ENCODE peak calls at places on chromosomes 1 and 21, in eight cellular contexts. N, W, Q, G, I, C, P and O are unnamed samples.

GRCh38 chr1:11355594-11356467 is 82.8 kb downstream of the UBIAD1 start:
- DNase-seq in N (no peak), W (no peak), Q (no peak), G (no peak), I (no peak), C (no peak), P (no peak), O (no peak)

GRCh38 chr1:96837817-96838216 is 116.2 kb downstream of the PTBP2 start:
- DNase-seq in N (no peak), W (no peak), Q (no peak), G (no peak), I (no peak), C (no peak), P (no peak), O (no peak)

GRCh38 chr1:94081566-94082344 is 39.2 kb downstream of the ABCA4 start:
- DNase-seq in N (no peak), W (no peak), Q (no peak), G (peak; percentile 78), I (peak; percentile 98), C (no peak), P (no peak), O (no peak)

GRCh38 chr1:226751687-226752086 is 12.6 kb upstream of the ITPKB start:
- DNase-seq in N (no peak), W (no peak), Q (no peak), G (no peak), I (no peak), C (no peak), P (no peak), O (no peak)

GRCh38 chr1:210416049-210416448 is 87.3 kb downstream of the HHAT start:
- DNase-seq in N (no peak), W (no peak), Q (no peak), G (no peak), I (no peak), C (no peak), P (no peak), O (no peak)

GRCh38 chr21:44086636-44087425 is 20.4 kb upstream of the PWP2 start:
- DNase-seq in N (no peak), W (no peak), Q (no peak), G (no peak), I (no peak), C (no peak), P (no peak), O (no peak)

GRCh38 chr1:180229483-180230415 is at the start of gene LHX4:
- DNase-seq in N (peak; percentile 70), W (no peak), Q (no peak), G (peak; percentile 48), I (peak; percentile 43), C (peak; percentile 83), P (no peak), O (no peak)

GRCh38 chr1:57165546-57165945 is 199.7 kb upstream of the C8B start:
- DNase-seq in N (no peak), W (no peak), Q (no peak), G (no peak), I (no peak), C (no peak), P (no peak), O (no peak)

GRCh38 chr1:10962483-10962882 is 50.0 kb upstream of the TARDBP start:
- DNase-seq in N (no peak), W (peak; percentile 33), Q (no peak), G (no peak), I (no peak), C (no peak), P (no peak), O (no peak)

GRCh38 chr1:18951818-18952391 is 4.6 kb downstream of the IFFO2 start:
- DNase-seq in N (no peak), W (no peak), Q (no peak), G (no peak), I (peak; percentile 51), C (no peak), P (no peak), O (peak; percentile 87)

GRCh38 chr1:115090547-115090946 is 1.2 kb upstream of the TSPAN2 start:
- DNase-seq in N (peak; percentile 53), W (peak; percentile 31), Q (no peak), G (peak; percentile 32), I (no peak), C (no peak), P (no peak), O (no peak)

GRCh38 chr1:115762792-115763191 is 5.7 kb downstream of the CASQ2 start:
- DNase-seq in N (no peak), W (no peak), Q (no peak), G (no peak), I (no peak), C (no peak), P (no peak), O (no peak)

GRCh38 chr1:27241677-27242076 is 7.2 kb downstream of the WDTC1 start:
- DNase-seq in N (no peak), W (no peak), Q (no peak), G (no peak), I (no peak), C (no peak), P (no peak), O (no peak)

GRCh38 chr1:53614231-53615021 is 124.5 kb downstream of the GLIS1 start:
- DNase-seq in N (peak; percentile 33), W (no peak), Q (no peak), G (no peak), I (no peak), C (no peak), P (no peak), O (no peak)

GRCh38 chr1:244450597-244451538 is 841 bp downstream of the ADSS2 start:
- DNase-seq in N (peak; percentile 65), W (peak; percentile 46), Q (peak; percentile 33), G (no peak), I (peak; percentile 51), C (peak; percentile 88), P (peak; percentile 68), O (peak; percentile 30)

GRCh38 chr1:219239518-219239917 is 65.8 kb downstream of the LYPLAL1 start:
- DNase-seq in N (no peak), W (no peak), Q (no peak), G (no peak), I (no peak), C (no peak), P (no peak), O (no peak)

GRCh38 chr1:84753516-84754375 is 63.5 kb upstream of the SSX2IP start:
- DNase-seq in N (peak; percentile 67), W (peak; percentile 58), Q (peak; percentile 69), G (peak; percentile 62), I (peak; percentile 54), C (peak; percentile 82), P (peak; percentile 55), O (peak; percentile 42)

GRCh38 chr21:17679002-17679600 is 66.4 kb upstream of the BTG3 start:
- DNase-seq in N (no peak), W (no peak), Q (peak; percentile 37), G (peak; percentile 39), I (peak; percentile 43), C (no peak), P (no peak), O (peak; percentile 1)

GRCh38 chr1:201570886-201571624 is 32.1 kb downstream of the NAV1 start:
- DNase-seq in N (no peak), W (no peak), Q (no peak), G (no peak), I (no peak), C (no peak), P (no peak), O (no peak)

GRCh38 chr1:153490272-153491051 is 30.0 kb upstream of the S100A7 start:
- DNase-seq in N (no peak), W (peak; percentile 67), Q (peak; percentile 90), G (peak; percentile 88), I (peak; percentile 98), C (no peak), P (peak; percentile 42), O (no peak)

GRCh38 chr1:165858364-165858823 is 31.0 kb downstream of the UCK2 start:
- DNase-seq in N (no peak), W (peak; percentile 32), Q (no peak), G (no peak), I (no peak), C (no peak), P (no peak), O (no peak)

GRCh38 chr1:160107512-160107911 is 8.0 kb upstream of the ATP1A2 start:
- DNase-seq in N (no peak), W (no peak), Q (no peak), G (no peak), I (no peak), C (no peak), P (no peak), O (no peak)

GRCh38 chr1:46429436-46429835 is 35.3 kb downstream of the FAAH start:
- DNase-seq in N (no peak), W (no peak), Q (no peak), G (no peak), I (no peak), C (no peak), P (no peak), O (no peak)

GRCh38 chr1:238950786-238951185 is 435.6 kb upstream of the CHRM3 start:
- DNase-seq in N (no peak), W (no peak), Q (no peak), G (no peak), I (no peak), C (no peak), P (no peak), O (no peak)
- H3K9me3 ChIP-seq in N (peaks cover 2% of the 10 kb centered on the region), W (no peaks in the 10 kb centered on the region), Q (no peaks in the 10 kb centered on the region), G (no peaks in the 10 kb centered on the region), I (no peaks in the 10 kb centered on the region), C (no peaks in the 10 kb centered on the region), P (peaks cover 2% of the 10 kb centered on the region), O (no peaks in the 10 kb centered on the region)

GRCh38 chr1:2951856-2952255 is 69.4 kb upstream of the ACTRT2 start:
- DNase-seq in N (no peak), W (peak; percentile 5), Q (no peak), G (no peak), I (no peak), C (peak; percentile 39), P (no peak), O (no peak)
- H3K9me3 ChIP-seq in N (no peaks in the 10 kb centered on the region), W (peaks cover 36% of the 10 kb centered on the region), Q (no peaks in the 10 kb centered on the region), G (no peaks in the 10 kb centered on the region), I (peaks cover 22% of the 10 kb centered on the region), C (no peaks in the 10 kb centered on the region), P (peaks cover 12% of the 10 kb centered on the region), O (no peaks in the 10 kb centered on the region)

GRCh38 chr21:40562603-40563002 is 284.4 kb downstream of the DSCAM start:
- DNase-seq in N (no peak), W (no peak), Q (no peak), G (no peak), I (no peak), C (no peak), P (no peak), O (no peak)
- H3K9me3 ChIP-seq in N (no peaks in the 10 kb centered on the region), W (no peaks in the 10 kb centered on the region), Q (no peaks in the 10 kb centered on the region), G (no peaks in the 10 kb centered on the region), I (no peaks in the 10 kb centered on the region), C (no peaks in the 10 kb centered on the region), P (no peaks in the 10 kb centered on the region), O (no peaks in the 10 kb centered on the region)

GRCh38 chr21:40926238-40926637 is 79.3 kb upstream of the DSCAM start:
- DNase-seq in N (no peak), W (no peak), Q (no peak), G (no peak), I (no peak), C (no peak), P (no peak), O (no peak)

GRCh38 chr21:40923914-40924313 is 77.0 kb upstream of the DSCAM start:
- DNase-seq in N (no peak), W (no peak), Q (no peak), G (no peak), I (no peak), C (no peak), P (no peak), O (no peak)

GRCh38 chr21:40925481-40925880 is 78.5 kb upstream of the DSCAM start:
- DNase-seq in N (no peak), W (no peak), Q (no peak), G (no peak), I (no peak), C (no peak), P (no peak), O (no peak)

GRCh38 chr21:40924641-40925040 is 77.7 kb upstream of the DSCAM start:
- DNase-seq in N (no peak), W (no peak), Q (no peak), G (no peak), I (no peak), C (no peak), P (no peak), O (no peak)

GRCh38 chr21:40923361-40923760 is 76.4 kb upstream of the DSCAM start:
- DNase-seq in N (no peak), W (no peak), Q (peak; percentile 10), G (no peak), I (peak; percentile 66), C (no peak), P (peak; percentile 9), O (no peak)
- H3K9me3 ChIP-seq in N (no peaks in the 10 kb centered on the region), W (peaks cover 15% of the 10 kb centered on the region), Q (no peaks in the 10 kb centered on the region), G (no peaks in the 10 kb centered on the region), I (no peaks in the 10 kb centered on the region), C (no peaks in the 10 kb centered on the region), P (peaks cover 2% of the 10 kb centered on the region), O (no peaks in the 10 kb centered on the region)